ENCODE peak calls at places on chromosomes 16 and 17, in ten cellular contexts. N, L, R, U, Y, Z, A, T, V and I are unnamed samples. For H3K36me3, the result is how much of the 10 kb centered on the place peaks cover.

GRCh38 chr17:9044796-9045470 is 23.6 kb downstream of the NTN1 start:
- DNase-seq in N (no peak), L (no peak), R (no peak), U (no peak), Y (no peak), Z (no peak), A (no peak), T (no peak), V (no peak), I (no peak)

GRCh38 chr16:35506898-35507194 is 2047.4 kb downstream of the TP53TG3F start:
- DNase-seq in N (no peak), L (no peak), R (no peak), U (no peak), Y (no peak), Z (no peak), A (no peak), T (no peak), V (no peak), I (no peak)

GRCh38 chr16:54284319-54284930 is 2.2 kb downstream of the IRX3 start:
- DNase-seq in N (no peak), L (peak), R (no peak), U (no peak), Y (peak), Z (no peak), A (no peak), T (no peak), V (no peak), I (no peak)

GRCh38 chr16:55225972-55226542 is 97.9 kb upstream of the IRX6 start:
- DNase-seq in N (no peak), L (no peak), R (no peak), U (no peak), Y (no peak), Z (no peak), A (no peak), T (peak), V (no peak), I (no peak)

GRCh38 chr17:59221159-59221847 is 992 bp downstream of the GDPD1 start:
- DNase-seq in N (no peak), L (no peak), R (peak), U (peak), Y (peak), Z (no peak), A (no peak), T (no peak), V (no peak), I (no peak)

GRCh38 chr16:77794586-77794985 is 6.2 kb downstream of the VAT1L start:
- DNase-seq in N (no peak), L (no peak), R (no peak), U (no peak), Y (no peak), Z (no peak), A (no peak), T (no peak), V (no peak), I (peak)

GRCh38 chr16:22353188-22353919 is 21.1 kb downstream of the CDR2 start:
- DNase-seq in N (no peak), L (no peak), R (no peak), U (no peak), Y (no peak), Z (no peak), A (no peak), T (no peak), V (no peak), I (peak)

GRCh38 chr17:18314059-18314730 is 599 bp downstream of the TOP3A start:
- DNase-seq in N (no peak), L (peak), R (peak), U (no peak), Y (peak), Z (no peak), A (no peak), T (peak), V (no peak), I (no peak)

DNA sequence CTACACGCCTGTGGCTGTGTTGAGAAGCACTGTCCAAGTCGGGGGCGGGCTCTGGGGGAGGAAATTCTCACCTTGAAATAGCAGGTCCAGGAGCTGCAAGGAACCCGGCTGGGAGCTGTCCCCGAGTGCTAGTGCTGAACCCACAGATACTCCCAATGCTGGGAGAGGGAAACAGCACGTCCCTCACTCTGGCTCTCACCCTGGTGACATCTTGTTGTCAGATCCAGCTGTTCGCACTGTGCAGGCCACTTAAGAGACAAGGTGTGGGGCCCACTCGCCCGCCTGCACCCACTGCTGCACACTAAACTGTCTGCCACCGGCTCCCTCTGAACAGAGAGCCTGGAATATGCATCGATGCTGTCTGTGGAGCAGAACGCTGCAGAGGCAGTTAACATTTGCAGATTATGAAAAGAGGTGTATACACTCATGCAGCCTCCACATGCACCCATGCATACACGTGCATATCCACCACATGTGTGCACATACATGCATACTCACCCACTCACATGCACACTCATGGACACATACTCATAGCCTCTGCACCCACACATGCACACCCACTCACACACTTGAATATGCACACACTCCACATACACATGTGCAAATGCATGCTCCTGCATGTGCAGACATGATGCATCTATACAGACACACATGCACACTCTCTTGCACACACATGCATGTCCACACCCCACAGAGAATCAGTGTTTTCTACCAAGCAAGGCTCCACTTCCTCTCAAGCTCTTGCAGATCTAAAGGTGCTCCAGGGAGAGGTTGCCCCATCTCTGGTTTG is 42.0 kb downstream of the MGAT5B start:
- DNase-seq in N (no peak), L (peak), R (no peak), U (peak), Y (peak), Z (peak), A (no peak), T (peak), V (no peak), I (peak)
- H3K4me3 ChIP-seq in N (no peak), L (peak), R (no peak), U (no peak), Y (no peak), Z (no peak), A (no peak), T (no peak), V (no peak), I (no peak)

GRCh38 chr17:2707721-2708584 is 3.6 kb downstream of the CLUH start:
- DNase-seq in N (peak), L (no peak), R (peak), U (peak), Y (peak), Z (peak), A (no peak), T (peak), V (no peak), I (no peak)
- H3K27ac ChIP-seq in N (peak), L (no peak), R (peak), U (peak), Y (no peak), Z (peak), A (peak), T (no peak), V (no peak), I (no peak)

DNA sequence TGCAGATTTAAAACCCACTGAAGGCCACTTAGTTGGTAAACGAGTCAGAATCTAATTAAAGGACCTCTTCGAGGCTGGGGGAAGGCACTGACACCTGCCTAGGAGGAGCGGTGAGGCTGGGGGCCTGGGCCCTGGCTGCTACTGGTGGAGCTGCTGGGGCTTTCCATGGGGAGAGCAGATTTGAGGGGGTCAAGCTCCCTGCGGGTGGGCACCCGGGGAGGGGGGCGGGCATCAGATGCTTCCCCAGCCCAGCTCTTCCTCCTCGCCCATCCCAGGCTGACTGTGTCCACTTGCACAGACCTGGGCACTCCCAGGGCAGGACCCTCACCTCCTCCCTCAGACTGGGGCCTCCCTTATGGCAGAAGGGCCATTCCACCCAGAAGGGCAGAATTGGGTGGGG is 19.0 kb downstream of the SRCIN1 start:
- DNase-seq in N (no peak), L (no peak), R (no peak), U (no peak), Y (no peak), Z (no peak), A (no peak), T (no peak), V (no peak), I (no peak)
- H3K36me3 ChIP-seq in N (under half), L (under half), R (under half), U (under half), Y (under half), Z (under half), A (under half), T (under half), V (under half), I (under half)

GRCh38 chr16:75065808-75066149 is 50.8 kb downstream of the LDHD start:
- DNase-seq in N (no peak), L (no peak), R (no peak), U (no peak), Y (no peak), Z (no peak), A (no peak), T (no peak), V (no peak), I (no peak)

GRCh38 chr16:75066861-75067447 is 49.6 kb downstream of the LDHD start:
- DNase-seq in N (no peak), L (no peak), R (no peak), U (no peak), Y (peak), Z (no peak), A (no peak), T (no peak), V (no peak), I (no peak)

GRCh38 chr16:75064403-75065148 is 52.0 kb downstream of the LDHD start:
- DNase-seq in N (no peak), L (no peak), R (no peak), U (no peak), Y (peak), Z (no peak), A (no peak), T (no peak), V (no peak), I (no peak)

GRCh38 chr16:75063549-75064082 is 53.0 kb downstream of the LDHD start:
- DNase-seq in N (no peak), L (no peak), R (no peak), U (no peak), Y (no peak), Z (no peak), A (no peak), T (no peak), V (no peak), I (no peak)

GRCh38 chr16:75065149-75065807 is 51.3 kb downstream of the LDHD start:
- DNase-seq in N (no peak), L (no peak), R (no peak), U (no peak), Y (peak), Z (no peak), A (no peak), T (no peak), V (no peak), I (no peak)
- H3K4me3 ChIP-seq in N (no peak), L (no peak), R (no peak), U (no peak), Y (no peak), Z (no peak), A (peak), T (no peak), V (no peak), I (no peak)